ENCODE peak calls at places on chromosomes 11 and 22, in nine cellular contexts. D is ureter, B is neural crest cell, E is tibial artery, Z is aorta, H is NCI-H460, W is esophagus squamous epithelium, F is NCI-H2029, P is neural progenitor cell. Y is an unnamed sample.
A peak's percentile ranks its signal among the peaks of the same experiment; 100 is the strongest.

GRCh38 chr22:42872821-42873220 is 15.7 kb upstream of the ARFGAP3 start:
- DNase-seq in D (no peak), B (no peak), E (no peak), Z (no peak), H (no peak), W (no peak), F (peak; percentile 60), P (no peak), Y (no peak)

GRCh38 chr11:74322667-74323066 is 11.2 kb upstream of the P4HA3 start:
- DNase-seq in D (no peak), B (no peak), E (peak; percentile 97), Z (peak; percentile 89), H (no peak), W (no peak), F (no peak), P (no peak), Y (no peak)

GRCh38 chr11:35305670-35306382 is 113.5 kb downstream of the SLC1A2 start:
- DNase-seq in D (no peak), B (peak; percentile 22), E (no peak), Z (no peak), H (no peak), W (no peak), F (no peak), P (peak; percentile 76), Y (no peak)

GRCh38 chr11:10561947-10562346 is 6.5 kb downstream of the LYVE1 start:
- DNase-seq in D (no peak), B (no peak), E (no peak), Z (no peak), H (no peak), W (no peak), F (no peak), P (no peak), Y (no peak)

GRCh38 chr11:110319501-110319900 is 23.1 kb upstream of the RDX start:
- DNase-seq in D (no peak), B (no peak), E (no peak), Z (no peak), H (no peak), W (no peak), F (no peak), P (no peak), Y (no peak)

GRCh38 chr11:76765863-76766350 is 17.2 kb upstream of the TSKU start:
- DNase-seq in D (no peak), B (no peak), E (peak; percentile 40), Z (no peak), H (no peak), W (no peak), F (no peak), P (no peak), Y (no peak)

GRCh38 chr11:66546966-66547661 is 411 bp downstream of the ACTN3 start:
- DNase-seq in D (no peak), B (no peak), E (no peak), Z (no peak), H (no peak), W (no peak), F (no peak), P (peak; percentile 67), Y (no peak)

GRCh38 chr11:74689666-74690065 is 41.6 kb downstream of the CHRDL2 start:
- DNase-seq in D (no peak), B (no peak), E (no peak), Z (peak; percentile 54), H (no peak), W (no peak), F (no peak), P (no peak), Y (no peak)

GRCh38 chr22:34429314-34429713 is 509.0 kb upstream of the LARGE1 start:
- DNase-seq in D (no peak), B (no peak), E (no peak), Z (no peak), H (no peak), W (no peak), F (peak; percentile 68), P (no peak), Y (no peak)

GRCh38 chr11:61567286-61568061 is 13.4 kb downstream of the SYT7 start:
- DNase-seq in D (peak; percentile 83), B (peak; percentile 94), E (no peak), Z (peak; percentile 91), H (peak; percentile 75), W (no peak), F (peak; percentile 72), P (peak; percentile 95), Y (no peak)

GRCh38 chr11:119375629-119376196 is 5.8 kb downstream of the USP2 start:
- DNase-seq in D (peak; percentile 91), B (no peak), E (peak; percentile 96), Z (peak; percentile 92), H (no peak), W (no peak), F (no peak), P (peak; percentile 57), Y (no peak)

GRCh38 chr11:3885855-3886254 is 30.4 kb downstream of the STIM1 start:
- DNase-seq in D (no peak), B (no peak), E (no peak), Z (no peak), H (no peak), W (no peak), F (no peak), P (no peak), Y (no peak)